ENCODE peak calls at places on chromosomes 1 and 21, in seven cellular contexts. D is amniotic stem cell, J is WTC11, M is T-helper 22 cell, P is IMR-90, A is B cell, F is COR-L47. X is an unnamed sample.
A peak's percentile ranks its signal among the peaks of the same experiment; 100 is the strongest.

GRCh38 chr1:53080041-53080440 is 18.0 kb downstream of the PODN start:
- DNase-seq in D (no peak), J (no peak), M (no peak), P (no peak), A (no peak), F (no peak), X (no peak)

GRCh38 chr1:226541631-226542622 is 6.6 kb upstream of the STUM start:
- DNase-seq in D (no peak), J (no peak), M (no peak), P (no peak), A (no peak), F (no peak), X (no peak)

GRCh38 chr1:145720556-145720877 is 1.2 kb downstream of the CD160 start:
- DNase-seq in D (no peak), J (no peak), M (no peak), P (peak; percentile 91), A (no peak), F (no peak), X (no peak)

GRCh38 chr1:186420311-186420710 is 40.6 kb downstream of the PDC start:
- DNase-seq in D (no peak), J (no peak), M (no peak), P (peak; percentile 41), A (no peak), F (no peak), X (no peak)

GRCh38 chr21:42836767-42837301 is 42.5 kb downstream of the WDR4 start:
- DNase-seq in D (no peak), J (no peak), M (no peak), P (no peak), A (no peak), F (no peak), X (no peak)

GRCh38 chr1:206909167-206909882 is 12.1 kb downstream of the IL24 start:
- DNase-seq in D (no peak), J (peak; percentile 76), M (peak; percentile 30), P (no peak), A (peak; percentile 57), F (peak; percentile 90), X (peak; percentile 89)

GRCh38 chr1:62407398-62408009 is 29.3 kb upstream of the USP1 start:
- DNase-seq in D (peak; percentile 30), J (no peak), M (no peak), P (peak; percentile 55), A (peak; percentile 51), F (peak; percentile 37), X (no peak)

GRCh38 chr1:28323720-28324119 is 5.1 kb upstream of the MED18 start:
- DNase-seq in D (no peak), J (no peak), M (no peak), P (no peak), A (no peak), F (no peak), X (no peak)

GRCh38 chr1:206890690-206891089 is 6.6 kb upstream of the IL24 start:
- DNase-seq in D (no peak), J (no peak), M (no peak), P (peak; percentile 84), A (no peak), F (no peak), X (no peak)

GRCh38 chr21:33739701-33740100 is 97.4 kb downstream of the ITSN1 start:
- DNase-seq in D (no peak), J (no peak), M (no peak), P (no peak), A (no peak), F (no peak), X (no peak)

GRCh38 chr1:73065585-73065984 is 783.2 kb upstream of the NEGR1 start:
- DNase-seq in D (no peak), J (peak; percentile 27), M (no peak), P (no peak), A (no peak), F (peak; percentile 4), X (no peak)

GRCh38 chr1:36487906-36488305 is 5.2 kb upstream of the CSF3R start:
- DNase-seq in D (no peak), J (no peak), M (no peak), P (no peak), A (no peak), F (no peak), X (no peak)

GRCh38 chr1:38197566-38197965 is 151.0 kb upstream of the POU3F1 start:
- DNase-seq in D (no peak), J (no peak), M (no peak), P (no peak), A (no peak), F (no peak), X (no peak)

GRCh38 chr1:67850151-67850551 is 16.9 kb upstream of the GNG12 start:
- DNase-seq in D (peak; percentile 13), J (no peak), M (no peak), P (peak; percentile 60), A (peak; percentile 4), F (peak; percentile 54), X (no peak)

GRCh38 chr1:7505871-7506676 is 265.0 kb upstream of the VAMP3 start:
- DNase-seq in D (no peak), J (no peak), M (no peak), P (no peak), A (no peak), F (no peak), X (no peak)

GRCh38 chr1:56577859-56578663 is 1.3 kb downstream of the PLPP3 start:
- DNase-seq in D (no peak), J (peak; percentile 60), M (no peak), P (peak; percentile 61), A (peak; percentile 56), F (peak; percentile 43), X (peak; percentile 62)

GRCh38 chr21:46366966-46367365 is 43.0 kb downstream of the PCNT start:
- DNase-seq in D (no peak), J (no peak), M (no peak), P (no peak), A (no peak), F (no peak), X (no peak)

GRCh38 chr1:217088521-217089221 is 365.4 kb upstream of the ESRRG start:
- DNase-seq in D (no peak), J (no peak), M (no peak), P (peak; percentile 67), A (no peak), F (no peak), X (no peak)

GRCh38 chr1:227940791-227941241 is 6.9 kb downstream of the WNT9A start:
- DNase-seq in D (no peak), J (no peak), M (no peak), P (no peak), A (no peak), F (no peak), X (no peak)

GRCh38 chr1:119674835-119675289 is 26.8 kb upstream of the ZNF697 start:
- DNase-seq in D (peak; percentile 28), J (no peak), M (no peak), P (peak; percentile 11), A (peak; percentile 59), F (no peak), X (peak; percentile 70)

GRCh38 chr1:2494323-2494693 is 18.2 kb downstream of the PLCH2 start:
- DNase-seq in D (no peak), J (no peak), M (no peak), P (peak; percentile 45), A (no peak), F (no peak), X (no peak)

GRCh38 chr1:31752952-31753351 is 11.2 kb downstream of the ADGRB2 start:
- DNase-seq in D (no peak), J (no peak), M (no peak), P (no peak), A (no peak), F (no peak), X (no peak)

GRCh38 chr1:227944066-227944930 is 3.4 kb downstream of the WNT9A start:
- DNase-seq in D (no peak), J (no peak), M (no peak), P (no peak), A (no peak), F (no peak), X (no peak)

GRCh38 chr1:158101455-158101854 is 79.2 kb upstream of the CD1D start:
- DNase-seq in D (no peak), J (no peak), M (no peak), P (peak; percentile 8), A (no peak), F (no peak), X (no peak)

GRCh38 chr1:200337410-200337809 is 72.4 kb downstream of the ZNF281 start:
- DNase-seq in D (no peak), J (no peak), M (no peak), P (no peak), A (peak; percentile 31), F (no peak), X (no peak)

GRCh38 chr1:90721210-90722194 is 4.4 kb upstream of the BARHL2 start:
- DNase-seq in D (no peak), J (peak; percentile 83), M (no peak), P (peak; percentile 41), A (peak; percentile 60), F (peak; percentile 71), X (no peak)

GRCh38 chr21:34279285-34279684 is 84.5 kb upstream of the KCNE2 start:
- DNase-seq in D (no peak), J (no peak), M (no peak), P (no peak), A (no peak), F (no peak), X (no peak)

GRCh38 chr1:155008015-155008941 is 5.7 kb downstream of the ZBTB7B start:
- DNase-seq in D (no peak), J (peak; percentile 36), M (no peak), P (no peak), A (no peak), F (no peak), X (no peak)

GRCh38 chr1:230189276-230190183 is 122.5 kb downstream of the GALNT2 start:
- DNase-seq in D (no peak), J (no peak), M (no peak), P (no peak), A (no peak), F (peak; percentile 77), X (no peak)

GRCh38 chr1:219798283-219799030 is 129.9 kb downstream of the SLC30A10 start:
- DNase-seq in D (peak; percentile 48), J (no peak), M (no peak), P (peak; percentile 82), A (no peak), F (no peak), X (no peak)

GRCh38 chr1:201093962-201094361 is 18.3 kb downstream of the CACNA1S start:
- DNase-seq in D (no peak), J (no peak), M (no peak), P (no peak), A (no peak), F (no peak), X (no peak)

GRCh38 chr1:69706473-69706872 is 138.8 kb downstream of the LRRC7 start:
- DNase-seq in D (no peak), J (no peak), M (no peak), P (no peak), A (no peak), F (no peak), X (no peak)

GRCh38 chr1:241551759-241552638 is 19.8 kb downstream of the KMO start:
- DNase-seq in D (no peak), J (no peak), M (no peak), P (peak; percentile 10), A (peak; percentile 89), F (no peak), X (peak; percentile 54)

GRCh38 chr1:88646852-88647645 is 37.0 kb upstream of the PKN2 start:
- DNase-seq in D (no peak), J (no peak), M (no peak), P (no peak), A (no peak), F (no peak), X (no peak)

GRCh38 chr1:118217073-118217620 is 32.1 kb upstream of the SPAG17 start:
- DNase-seq in D (no peak), J (no peak), M (no peak), P (no peak), A (no peak), F (no peak), X (no peak)

GRCh38 chr1:10257851-10258250 is 47.5 kb downstream of the KIF1B start:
- DNase-seq in D (no peak), J (no peak), M (no peak), P (no peak), A (no peak), F (no peak), X (no peak)

GRCh38 chr1:72178266-72178665 is 104.1 kb downstream of the NEGR1 start:
- DNase-seq in D (no peak), J (no peak), M (no peak), P (peak; percentile 38), A (no peak), F (no peak), X (no peak)